ENCODE peak calls at places on chromosomes 6 and 20, in six cellular contexts. V, H, S, G, C and X are unnamed samples.

GRCh38 chr6:84093405-84094049 is 60.0 kb downstream of the MRAP2 start:
- DNase-seq in V (no peak), H (no peak), S (no peak), G (no peak), C (no peak), X (no peak)

GRCh38 chr6:119348308-119349040 is 1.1 kb downstream of the MAN1A1 start:
- DNase-seq in V (peak; percentile 80), H (peak; percentile 43), S (peak; percentile 82), G (no peak), C (peak; percentile 65), X (no peak)

GRCh38 chr20:45044084-45044573 is 56.8 kb downstream of the KCNS1 start:
- DNase-seq in V (peak; percentile 82), H (peak; percentile 34), S (peak; percentile 36), G (no peak), C (no peak), X (no peak)

GRCh38 chr20:57089701-57090144 is 176.7 kb downstream of the BMP7 start:
- DNase-seq in V (peak; percentile 63), H (peak; percentile 79), S (peak; percentile 92), G (no peak), C (peak; percentile 97), X (peak; percentile 86)

GRCh38 chr20:48635791-48636267 is 192.0 kb downstream of the PREX1 start:
- DNase-seq in V (peak; percentile 29), H (peak; percentile 87), S (peak; percentile 90), G (no peak), C (peak; percentile 84), X (peak; percentile 86)

GRCh38 chr6:128672023-128672422 is 151.6 kb upstream of the PTPRK start:
- DNase-seq in V (no peak), H (no peak), S (peak; percentile 33), G (no peak), C (no peak), X (no peak)

GRCh38 chr6:133964052-133964451 is 11.0 kb downstream of the TBPL1 start:
- DNase-seq in V (no peak), H (no peak), S (no peak), G (no peak), C (no peak), X (no peak)

GRCh38 chr6:139927236-139927635 is 552.8 kb upstream of the CITED2 start:
- DNase-seq in V (no peak), H (peak; percentile 22), S (no peak), G (no peak), C (no peak), X (no peak)

GRCh38 chr20:17871181-17871580 is 97.4 kb downstream of the SNX5 start:
- DNase-seq in V (no peak), H (no peak), S (no peak), G (no peak), C (no peak), X (no peak)

GRCh38 chr6:21180155-21180554 is 413.4 kb upstream of the SOX4 start:
- DNase-seq in V (no peak), H (no peak), S (no peak), G (peak; percentile 59), C (no peak), X (no peak)

GRCh38 chr20:24634855-24635254 is 165.4 kb downstream of the SYNDIG1 start:
- DNase-seq in V (peak; percentile 42), H (peak; percentile 48), S (no peak), G (no peak), C (peak; percentile 44), X (no peak)

GRCh38 chr20:189611-190010 is at the start of gene DEFB128:
- DNase-seq in V (no peak), H (no peak), S (no peak), G (no peak), C (no peak), X (no peak)

GRCh38 chr20:57680934-57681914 is 28.6 kb downstream of the PMEPA1 start:
- DNase-seq in V (no peak), H (no peak), S (no peak), G (peak; percentile 40), C (no peak), X (no peak)

GRCh38 chr6:8279094-8279805 is 156.1 kb downstream of the SLC35B3 start:
- DNase-seq in V (no peak), H (no peak), S (peak; percentile 76), G (no peak), C (no peak), X (no peak)

GRCh38 chr6:154350293-154350692 is 6.3 kb downstream of the IPCEF1 start:
- DNase-seq in V (no peak), H (no peak), S (no peak), G (no peak), C (no peak), X (no peak)

GRCh38 chr6:36120539-36120938 is 9.8 kb upstream of the MAPK13 start:
- DNase-seq in V (no peak), H (no peak), S (no peak), G (no peak), C (no peak), X (no peak)

GRCh38 chr6:165671222-165671715 is 8.2 kb upstream of the PDE10A start:
- DNase-seq in V (no peak), H (no peak), S (no peak), G (no peak), C (no peak), X (no peak)

GRCh38 chr20:1673424-1673823 is 15.8 kb upstream of the SIRPG start:
- DNase-seq in V (no peak), H (no peak), S (no peak), G (no peak), C (peak; percentile 14), X (no peak)

GRCh38 chr6:82877213-82878195 is 188.1 kb downstream of the UBE3D start:
- DNase-seq in V (no peak), H (no peak), S (peak; percentile 19), G (no peak), C (no peak), X (no peak)

GRCh38 chr6:15511248-15512125 is 151.3 kb downstream of the DTNBP1 start:
- DNase-seq in V (no peak), H (no peak), S (no peak), G (no peak), C (no peak), X (no peak)

GRCh38 chr6:52361347-52361944 is 505 bp upstream of the PAQR8 start:
- DNase-seq in V (no peak), H (peak; percentile 29), S (no peak), G (no peak), C (no peak), X (no peak)

GRCh38 chr6:151370509-151371078 is 20.8 kb downstream of the ZBTB2 start:
- DNase-seq in V (no peak), H (no peak), S (no peak), G (no peak), C (peak; percentile 40), X (no peak)

GRCh38 chr6:152295346-152295745 is 341.8 kb downstream of the SYNE1 start:
- DNase-seq in V (no peak), H (no peak), S (no peak), G (no peak), C (no peak), X (no peak)

GRCh38 chr6:6546318-6547110 is 42.0 kb upstream of the LY86 start:
- DNase-seq in V (no peak), H (no peak), S (peak; percentile 52), G (no peak), C (peak; percentile 75), X (peak; percentile 49)

GRCh38 chr6:3194535-3195376 is 32.7 kb downstream of the TUBB2B start:
- DNase-seq in V (no peak), H (no peak), S (peak; percentile 85), G (no peak), C (peak; percentile 62), X (no peak)

GRCh38 chr6:135675862-135676261 is 175.6 kb upstream of the PDE7B start:
- DNase-seq in V (peak; percentile 22), H (peak; percentile 46), S (peak; percentile 39), G (peak; percentile 4), C (no peak), X (peak; percentile 20)

GRCh38 chr20:40868568-40869223 is 159.9 kb upstream of the TOP1 start:
- DNase-seq in V (no peak), H (no peak), S (no peak), G (no peak), C (no peak), X (no peak)

GRCh38 chr6:83824388-83824801 is 28.8 kb upstream of the RIPPLY2 start:
- DNase-seq in V (no peak), H (no peak), S (no peak), G (no peak), C (no peak), X (no peak)

GRCh38 chr6:28988536-28989415 is 16.3 kb downstream of the ZNF311 start:
- DNase-seq in V (no peak), H (peak; percentile 62), S (peak; percentile 47), G (no peak), C (peak; percentile 98), X (no peak)

DNA sequence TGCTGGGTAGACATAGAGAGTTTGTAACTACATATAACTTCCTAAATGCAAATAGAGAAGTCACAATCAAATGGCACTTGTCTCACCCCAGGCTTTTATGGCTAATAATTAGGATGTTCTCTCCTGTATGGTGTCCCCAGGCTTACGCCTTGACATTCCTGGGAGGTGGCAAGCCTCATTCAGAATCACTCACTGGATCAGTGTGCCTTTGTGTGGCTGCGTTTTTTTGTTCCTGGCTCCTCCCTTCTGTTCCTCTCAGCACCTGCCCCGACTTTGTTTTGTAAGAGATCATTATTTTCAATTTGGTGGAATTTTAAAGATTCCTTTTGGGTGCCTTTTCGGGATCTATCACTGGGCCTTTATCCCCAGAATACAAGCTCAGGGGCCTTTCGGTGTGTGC is 5.7 kb downstream of the LAMP5 start:
- DNase-seq in V (no peak), H (no peak), S (no peak), G (no peak), C (no peak), X (no peak)
- TF ChIP-seq TAF1 in V (no peak), H (no peak), S (no peak), G (no peak), C (no peak), X (no peak)

GRCh38 chr6:87151786-87152527 is 3.4 kb upstream of the ZNF292 start:
- DNase-seq in V (no peak), H (no peak), S (peak; percentile 81), G (no peak), C (peak; percentile 85), X (peak; percentile 38)
- TF ChIP-seq POLR2AphosphoS5 in V (no peak), H (no peak), S (peak; percentile 11), G (peak; percentile 27), C (peak; percentile 20), X (no peak)

GRCh38 chr20:43304598-43304997 is 114.9 kb upstream of the PTPRT start:
- DNase-seq in V (no peak), H (no peak), S (no peak), G (no peak), C (no peak), X (no peak)
- TF ChIP-seq TAF1 in V (no peak), H (no peak), S (no peak), G (no peak), C (no peak), X (no peak)

DNA sequence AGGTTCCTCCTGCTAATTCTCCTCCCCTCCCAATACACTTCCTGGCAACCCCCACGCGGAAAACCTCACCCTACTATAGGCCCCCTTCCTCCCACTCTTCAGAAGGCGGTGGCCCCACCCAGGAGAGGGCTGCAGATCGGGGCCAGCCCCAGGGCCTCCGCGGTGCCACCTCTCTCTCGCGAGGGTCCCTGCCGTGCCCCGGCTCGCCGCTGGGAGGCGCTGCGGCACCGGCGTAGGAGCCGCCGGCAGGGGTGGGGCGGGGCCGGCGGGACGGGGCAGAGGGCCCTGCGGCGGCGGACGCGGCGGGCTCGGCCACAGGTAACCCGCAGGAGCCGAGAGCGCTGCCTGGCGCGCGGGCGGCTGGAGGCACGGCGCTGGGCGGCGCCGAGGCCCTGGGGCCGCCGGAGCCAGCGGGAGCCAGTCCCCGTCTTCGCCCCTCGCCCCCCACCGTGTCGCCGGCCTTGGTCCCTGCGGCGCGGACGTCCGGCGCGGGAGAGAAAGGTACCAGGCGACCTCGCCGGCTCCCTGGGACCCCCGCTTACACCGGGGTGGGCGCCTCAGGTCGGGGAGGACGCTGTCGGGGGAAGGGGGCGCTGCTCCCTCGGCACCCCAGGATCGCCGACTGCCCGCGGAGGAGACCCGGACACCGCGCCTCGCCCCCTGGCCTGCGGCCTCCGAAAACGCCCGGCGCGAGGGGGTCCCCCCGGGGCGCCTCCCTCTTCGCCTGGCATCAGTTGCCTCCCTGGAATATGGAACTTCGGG is at the start of gene ANKRD6:
- DNase-seq in V (peak; percentile 20), H (peak; percentile 91), S (peak; percentile 95), G (peak; percentile 17), C (peak; percentile 97), X (peak; percentile 80)
- TF ChIP-seq POLR2AphosphoS5 in V (no peak), H (no peak), S (no peak), G (no peak), C (no peak), X (no peak)